ENCODE peak calls at places on chromosomes 11 and 22, in eight cellular contexts. C, J, A, U, W, Z, F and O are unnamed samples.

GRCh38 chr22:47172771-47173534 is 410.5 kb downstream of the TBC1D22A start:
- DNase-seq in C (peak; percentile 15), J (no peak), A (no peak), U (no peak), W (peak; percentile 42), Z (peak; percentile 7), F (peak; percentile 46), O (no peak)

GRCh38 chr22:24834845-24835570 is 29.0 kb downstream of the SGSM1 start:
- DNase-seq in C (no peak), J (peak; percentile 32), A (peak; percentile 26), U (peak; percentile 9), W (no peak), Z (no peak), F (no peak), O (peak; percentile 64)

GRCh38 chr11:121892131-121892681 is 223.8 kb downstream of the BLID start:
- DNase-seq in C (no peak), J (no peak), A (peak; percentile 87), U (no peak), W (no peak), Z (no peak), F (no peak), O (no peak)

GRCh38 chr11:47330002-47330911 is 22.2 kb downstream of the MYBPC3 start:
- DNase-seq in C (no peak), J (no peak), A (peak; percentile 52), U (no peak), W (no peak), Z (no peak), F (no peak), O (peak; percentile 33)

GRCh38 chr11:39365809-39366436 is 2093.5 kb downstream of the LRRC4C start:
- DNase-seq in C (no peak), J (no peak), A (no peak), U (no peak), W (no peak), Z (no peak), F (no peak), O (no peak)

GRCh38 chr11:33779849-33780528 is 5.7 kb upstream of the FBXO3 start:
- DNase-seq in C (no peak), J (peak; percentile 11), A (no peak), U (no peak), W (no peak), Z (no peak), F (no peak), O (no peak)

GRCh38 chr11:70826541-70826943 is 425.8 kb downstream of the SHANK2 start:
- DNase-seq in C (no peak), J (no peak), A (no peak), U (no peak), W (no peak), Z (no peak), F (peak; percentile 81), O (peak; percentile 83)

GRCh38 chr11:3905080-3905953 is 49.9 kb downstream of the STIM1 start:
- DNase-seq in C (peak; percentile 62), J (peak; percentile 98), A (no peak), U (peak; percentile 51), W (no peak), Z (peak; percentile 45), F (no peak), O (no peak)

GRCh38 chr11:8298801-8299786 is 35.4 kb upstream of the LMO1 start:
- DNase-seq in C (peak; percentile 4), J (no peak), A (no peak), U (no peak), W (no peak), Z (no peak), F (peak; percentile 36), O (no peak)

GRCh38 chr11:128304666-128305485 is 282.5 kb downstream of the ETS1 start:
- DNase-seq in C (no peak), J (no peak), A (no peak), U (no peak), W (no peak), Z (no peak), F (no peak), O (no peak)

GRCh38 chr11:16909375-16910035 is 104.7 kb downstream of the PLEKHA7 start:
- DNase-seq in C (no peak), J (no peak), A (no peak), U (no peak), W (no peak), Z (no peak), F (no peak), O (no peak)

GRCh38 chr11:58292017-58292416 is 24.0 kb upstream of the OR10W1 start:
- DNase-seq in C (no peak), J (no peak), A (no peak), U (no peak), W (no peak), Z (no peak), F (no peak), O (no peak)

GRCh38 chr22:42389137-42389536 is 43.1 kb downstream of the NFAM1 start:
- DNase-seq in C (no peak), J (no peak), A (no peak), U (no peak), W (no peak), Z (no peak), F (no peak), O (no peak)

GRCh38 chr11:133228406-133229330 is 303.6 kb downstream of the OPCML start:
- DNase-seq in C (no peak), J (no peak), A (no peak), U (no peak), W (no peak), Z (peak; percentile 20), F (no peak), O (peak; percentile 79)

GRCh38 chr11:111975076-111975806 is 38.1 kb downstream of the DIXDC1 start:
- DNase-seq in C (peak; percentile 29), J (no peak), A (peak; percentile 88), U (no peak), W (no peak), Z (no peak), F (no peak), O (no peak)

GRCh38 chr11:67489860-67490726 is 7.3 kb downstream of the AIP start:
- DNase-seq in C (no peak), J (no peak), A (no peak), U (no peak), W (no peak), Z (no peak), F (no peak), O (no peak)

GRCh38 chr22:46578824-46579561 is 41.2 kb upstream of the GRAMD4 start:
- DNase-seq in C (peak; percentile 82), J (peak; percentile 64), A (no peak), U (peak; percentile 59), W (no peak), Z (peak; percentile 60), F (peak; percentile 81), O (peak; percentile 75)

GRCh38 chr11:123547180-123547579 is 107.2 kb downstream of the SCN3B start:
- DNase-seq in C (no peak), J (no peak), A (no peak), U (no peak), W (no peak), Z (no peak), F (no peak), O (no peak)

GRCh38 chr11:123405123-123405592 is 24.9 kb upstream of the GRAMD1B start:
- DNase-seq in C (no peak), J (no peak), A (no peak), U (no peak), W (no peak), Z (no peak), F (no peak), O (no peak)

DNA sequence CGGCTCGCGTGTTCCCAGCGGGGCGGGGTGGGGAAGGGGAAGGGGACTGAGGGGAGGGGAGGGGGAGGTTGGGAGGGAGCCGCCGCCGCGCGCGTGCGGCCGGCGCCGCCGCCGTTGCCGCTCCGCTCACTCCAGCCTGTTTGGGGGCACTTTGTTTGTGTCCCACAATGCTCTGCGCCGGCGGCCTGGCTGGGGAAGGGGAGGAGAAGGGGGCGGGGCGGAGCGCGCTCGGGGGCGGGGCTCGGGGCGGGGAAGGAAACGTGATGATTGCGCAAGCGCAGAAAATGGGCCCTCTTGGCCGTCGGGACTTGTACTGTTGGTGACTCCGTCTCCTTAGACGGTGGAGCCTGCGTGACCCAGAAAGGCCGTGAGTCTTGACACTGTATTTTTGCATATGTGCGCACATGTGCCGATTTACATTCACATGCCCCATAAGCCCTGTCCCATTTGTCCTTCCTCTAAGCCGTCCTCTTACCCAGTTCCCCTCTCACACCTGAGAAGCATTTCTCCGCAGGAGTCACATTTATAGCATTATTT is at the start of gene ZBTB44:
- DNase-seq in C (peak; percentile 94), J (peak; percentile 76), A (peak; percentile 85), U (peak; percentile 92), W (peak; percentile 92), Z (peak; percentile 94), F (peak; percentile 96), O (peak; percentile 98)
- TF ChIP-seq POLR2AphosphoS5 in C (peak; percentile 87), J (no peak), A (no peak), U (peak; percentile 65), W (peak; percentile 27), Z (peak; percentile 88), F (peak; percentile 87), O (peak; percentile 63)

GRCh38 chr11:88475991-88476418 is 138.5 kb upstream of the CTSC start:
- DNase-seq in C (no peak), J (no peak), A (no peak), U (no peak), W (no peak), Z (no peak), F (peak; percentile 67), O (no peak)
- TF ChIP-seq POLR2AphosphoS5 in C (no peak), J (no peak), A (no peak), U (no peak), W (no peak), Z (peak; percentile 66), F (peak; percentile 91), O (no peak)

DNA sequence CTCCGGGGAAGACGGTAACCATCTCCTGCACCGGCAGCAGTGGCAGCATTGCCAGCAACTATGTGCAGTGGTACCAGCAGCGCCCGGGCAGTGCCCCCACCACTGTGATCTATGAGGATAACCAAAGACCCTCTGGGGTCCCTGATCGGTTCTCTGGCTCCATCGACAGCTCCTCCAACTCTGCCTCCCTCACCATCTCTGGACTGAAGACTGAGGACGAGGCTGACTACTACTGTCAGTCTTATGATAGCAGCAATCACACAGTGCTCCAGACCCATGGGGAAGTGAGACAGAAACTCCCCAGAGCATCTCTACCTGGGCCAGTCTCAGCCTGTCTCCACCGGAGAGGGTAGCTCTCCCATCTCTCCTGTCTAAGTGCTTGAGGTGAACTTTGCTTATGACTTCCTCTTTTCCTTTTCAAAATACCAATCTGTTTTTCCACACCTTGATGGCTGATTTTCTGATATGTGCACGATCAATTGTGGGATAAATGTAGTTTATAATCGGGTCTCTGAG is 48.5 kb upstream of the VPREB1 start:
- DNase-seq in C (no peak), J (no peak), A (no peak), U (no peak), W (no peak), Z (peak; percentile 21), F (no peak), O (no peak)
- TF ChIP-seq POLR2AphosphoS5 in C (no peak), J (no peak), A (no peak), U (no peak), W (no peak), Z (no peak), F (no peak), O (no peak)

DNA sequence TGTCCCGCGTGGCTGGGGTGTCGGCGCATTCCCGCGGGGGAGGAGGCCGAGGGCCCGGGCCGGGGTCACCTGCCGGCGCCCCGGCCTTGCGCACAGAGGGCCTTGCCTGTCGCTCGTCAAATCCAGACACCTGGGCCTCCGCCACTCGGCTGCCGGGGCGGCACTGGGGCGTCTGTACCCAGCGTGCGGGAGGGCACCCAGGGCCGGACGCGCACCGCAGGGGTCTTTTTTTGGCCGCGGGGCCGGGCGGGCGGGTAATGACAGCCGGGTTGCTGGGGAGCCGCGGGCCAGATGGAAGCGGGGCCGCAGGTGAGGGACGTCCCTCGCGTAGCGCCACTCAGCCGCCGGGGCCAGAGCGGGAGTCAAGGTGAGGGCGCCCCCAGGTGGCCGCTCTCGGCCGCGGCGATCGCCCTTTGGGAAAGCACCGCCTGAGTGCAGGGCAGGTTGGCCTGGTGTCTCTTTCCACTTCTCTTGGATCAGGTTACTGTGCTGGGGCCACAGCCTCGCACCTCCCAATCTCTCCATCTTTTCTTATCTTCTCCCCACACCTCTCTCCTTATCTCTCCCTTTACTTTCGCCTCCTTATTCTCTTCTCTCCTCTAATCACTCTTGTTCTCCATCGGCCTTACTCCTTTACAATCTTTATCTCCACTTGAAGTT is 3.5 kb downstream of the PHLDB1 start:
- DNase-seq in C (peak; percentile 89), J (peak; percentile 34), A (peak; percentile 78), U (peak; percentile 91), W (peak; percentile 85), Z (peak; percentile 90), F (peak; percentile 92), O (no peak)
- TF ChIP-seq POLR2AphosphoS5 in C (peak; percentile 73), J (no peak), A (peak; percentile 54), U (no peak), W (peak; percentile 40), Z (peak; percentile 18), F (peak; percentile 36), O (no peak)